ENCODE peak calls at places on chromosomes 11 and 22, in nine cellular contexts. X, Y, W, J, B, O, L, N and Q are unnamed samples.

GRCh38 chr22:24247564-24248344 is 2.9 kb upstream of the GGT5 start:
- DNase-seq in Y (peak; percentile 94), O (peak; percentile 16), N (peak; percentile 98), W (peak; percentile 87), X (peak; percentile 85), L (peak; percentile 33), B (peak; percentile 29), J (peak; percentile 85), Q (peak; percentile 81)

GRCh38 chr11:17547051-17547577 is at the start of gene OTOG:
- DNase-seq in J (no peak), B (no peak), X (no peak), O (no peak), N (no peak), Y (no peak), W (no peak), L (no peak), Q (no peak)

GRCh38 chr11:14520902-14521151 is 641 bp upstream of the PSMA1 start:
- DNase-seq in O (no peak), J (no peak), N (no peak), B (no peak), X (no peak), L (no peak), W (no peak), Y (no peak), Q (no peak)

GRCh38 chr11:4118107-4118506 is 23.5 kb downstream of the RRM1 start:
- DNase-seq in B (no peak), J (no peak), N (peak; percentile 41), O (no peak), Y (peak; percentile 57), W (no peak), L (no peak), X (no peak), Q (no peak)

GRCh38 chr11:86456075-86456939 is 81.6 kb downstream of the CCDC81 start:
- DNase-seq in J (peak; percentile 71), Y (peak; percentile 84), N (peak; percentile 82), W (peak; percentile 88), B (peak; percentile 67), X (peak; percentile 8), L (peak; percentile 80), O (peak; percentile 61), Q (peak; percentile 76)

GRCh38 chr11:11636671-11637070 is 14.9 kb upstream of the GALNT18 start:
- DNase-seq in B (no peak), W (no peak), O (no peak), Y (no peak), J (no peak), L (no peak), X (no peak), N (no peak), Q (no peak)

GRCh38 chr11:10122337-10123197 is 171.5 kb downstream of the SBF2 start:
- DNase-seq in X (no peak), N (peak; percentile 15), B (no peak), O (no peak), Y (peak; percentile 26), L (no peak), J (peak; percentile 22), W (no peak), Q (no peak)

GRCh38 chr11:113387605-113388211 is at the start of gene ANKK1:
- DNase-seq in B (no peak), O (no peak), Y (no peak), J (no peak), N (no peak), L (no peak), W (no peak), X (no peak), Q (no peak)

GRCh38 chr11:59273008-59273841 is 60.5 kb upstream of the MPEG1 start:
- DNase-seq in B (no peak), W (no peak), L (no peak), Y (no peak), J (peak; percentile 51), X (no peak), N (no peak), O (no peak), Q (no peak)

GRCh38 chr11:86079421-86079820 is 10.5 kb upstream of the PICALM start:
- DNase-seq in Y (no peak), B (no peak), L (no peak), N (no peak), W (no peak), O (no peak), J (no peak), X (no peak), Q (no peak)

GRCh38 chr11:11533751-11534150 is 88.1 kb downstream of the GALNT18 start:
- DNase-seq in N (no peak), Y (no peak), L (no peak), J (no peak), O (no peak), W (no peak), B (no peak), X (no peak), Q (no peak)

GRCh38 chr11:61353109-61354067 is 8.3 kb downstream of the CYB561A3 start:
- DNase-seq in O (no peak), B (no peak), J (no peak), W (no peak), L (no peak), X (no peak), Y (no peak), N (no peak), Q (no peak)

GRCh38 chr11:116730241-116730561 is 42.6 kb downstream of the BUD13 start:
- DNase-seq in N (no peak), O (no peak), L (no peak), B (no peak), J (no peak), W (no peak), X (no peak), Y (no peak), Q (no peak)

GRCh38 chr11:124644426-124645280 is 22.0 kb downstream of the TBRG1 start:
- DNase-seq in X (no peak), B (no peak), J (peak; percentile 55), N (peak; percentile 77), W (peak; percentile 87), L (no peak), O (no peak), Y (peak; percentile 79), Q (no peak)

GRCh38 chr11:116328410-116328809 is 444.4 kb downstream of the BUD13 start:
- DNase-seq in Y (no peak), W (no peak), J (no peak), X (no peak), O (no peak), B (no peak), N (no peak), L (no peak), Q (no peak)

GRCh38 chr11:76666830-76667229 is 3.7 kb downstream of the LRRC32 start:
- DNase-seq in W (no peak), X (no peak), J (no peak), L (no peak), N (no peak), Y (no peak), O (no peak), B (no peak), Q (no peak)

GRCh38 chr11:34649597-34649996 is 28.7 kb downstream of the EHF start:
- DNase-seq in X (no peak), L (no peak), N (no peak), O (no peak), B (no peak), J (no peak), Y (no peak), W (no peak), Q (no peak)

GRCh38 chr22:43151251-43152000 is at the start of gene TSPO:
- DNase-seq in N (peak; percentile 37), L (peak; percentile 54), X (peak; percentile 55), W (peak; percentile 80), O (peak; percentile 39), J (peak; percentile 82), B (peak; percentile 52), Y (peak; percentile 97), Q (peak; percentile 56)

GRCh38 chr11:128908391-128909246 is 17.5 kb downstream of the KCNJ5 start:
- DNase-seq in N (peak; percentile 85), O (no peak), J (no peak), W (peak; percentile 74), Y (peak; percentile 88), B (no peak), X (no peak), L (no peak), Q (no peak)

GRCh38 chr11:47915407-47916137 is 64.8 kb upstream of the PTPRJ start:
- DNase-seq in B (peak; percentile 14), Y (no peak), O (no peak), X (no peak), L (no peak), J (no peak), W (no peak), N (no peak), Q (no peak)